ENCODE peak calls at places on chromosomes 11 and 22, in five cellular contexts. B is HCT116, Q is K562, V is GM12878, C is HepG2. O is an unnamed sample.
A peak's percentile ranks its signal among the peaks of the same experiment; 100 is the strongest.

GRCh38 chr22:48096846-48097665 is 1334.6 kb downstream of the TBC1D22A start:
- DNase-seq in B (no peak), Q (no peak), V (no peak), C (no peak), O (no peak)

GRCh38 chr11:40328890-40329617 is 1130.4 kb downstream of the LRRC4C start:
- DNase-seq in B (no peak), Q (no peak), V (no peak), C (peak; percentile 76), O (no peak)

GRCh38 chr22:46861968-46862367 is 99.5 kb downstream of the TBC1D22A start:
- DNase-seq in B (no peak), Q (no peak), V (no peak), C (no peak), O (no peak)

GRCh38 chr11:118060081-118060661 is 16.7 kb upstream of the TMPRSS4 start:
- DNase-seq in B (no peak), Q (no peak), V (no peak), C (no peak), O (no peak)

GRCh38 chr11:1160231-1161101 is 2.7 kb downstream of the MUC5AC start:
- DNase-seq in B (no peak), Q (no peak), V (no peak), C (no peak), O (no peak)

GRCh38 chr11:17906436-17906835 is 106.4 kb downstream of the SERGEF start:
- DNase-seq in B (no peak), Q (peak; percentile 29), V (no peak), C (no peak), O (peak; percentile 73)

GRCh38 chr11:82980292-82980691 is 78.8 kb downstream of the DDIAS start:
- DNase-seq in B (peak; percentile 13), Q (no peak), V (no peak), C (no peak), O (no peak)

GRCh38 chr22:27107824-27108223 is 450.4 kb downstream of the MIAT start:
- DNase-seq in B (peak; percentile 70), Q (no peak), V (no peak), C (peak; percentile 30), O (no peak)

GRCh38 chr11:1970956-1971355 is 23.8 kb downstream of the MRPL23 start:
- DNase-seq in B (no peak), Q (no peak), V (no peak), C (no peak), O (no peak)

GRCh38 chr22:49973018-49973965 is 12.7 kb downstream of the PIM3 start:
- DNase-seq in B (no peak), Q (no peak), V (no peak), C (no peak), O (no peak)

GRCh38 chr11:44766112-44766971 is 39.6 kb downstream of the TSPAN18 start:
- DNase-seq in B (no peak), Q (no peak), V (no peak), C (no peak), O (no peak)

GRCh38 chr11:72771507-72771906 is 19.3 kb upstream of the ARAP1 start:
- DNase-seq in B (no peak), Q (peak; percentile 30), V (no peak), C (no peak), O (no peak)

GRCh38 chr22:35140879-35141745 is 75.2 kb downstream of the ISX start:
- DNase-seq in B (no peak), Q (peak; percentile 38), V (no peak), C (no peak), O (peak; percentile 88)

GRCh38 chr22:48951836-48952235 is 875.8 kb downstream of the BRD1 start:
- DNase-seq in B (no peak), Q (no peak), V (no peak), C (no peak), O (no peak)

GRCh38 chr11:62501432-62501891 is 45.1 kb downstream of the AHNAK start:
- DNase-seq in B (no peak), Q (no peak), V (no peak), C (peak; percentile 72), O (no peak)

GRCh38 chr11:72009156-72009555 is 10.4 kb downstream of the IL18BP start:
- DNase-seq in B (no peak), Q (no peak), V (no peak), C (no peak), O (no peak)

GRCh38 chr22:44025171-44026065 is 1.3 kb downstream of the PARVB start:
- DNase-seq in B (no peak), Q (peak; percentile 47), V (peak; percentile 96), C (no peak), O (no peak)

GRCh38 chr11:8291421-8292350 is 28.0 kb upstream of the LMO1 start:
- DNase-seq in B (no peak), Q (no peak), V (no peak), C (no peak), O (no peak)

GRCh38 chr11:113885897-113886296 is 10.5 kb upstream of the USP28 start:
- DNase-seq in B (no peak), Q (no peak), V (no peak), C (no peak), O (no peak)

GRCh38 chr22:25563757-25564319 is 637 bp upstream of the GRK3 start:
- DNase-seq in B (no peak), Q (no peak), V (no peak), C (peak; percentile 61), O (no peak)

GRCh38 chr11:63931045-63931444 is 7.8 kb upstream of the NAA40 start:
- DNase-seq in B (no peak), Q (no peak), V (no peak), C (no peak), O (no peak)

GRCh38 chr22:45112136-45112879 is 51.4 kb upstream of the NUP50 start:
- DNase-seq in B (no peak), Q (no peak), V (no peak), C (no peak), O (no peak)

GRCh38 chr11:58498464-58498863 is 9.4 kb downstream of the OR5B21 start:
- DNase-seq in B (no peak), Q (no peak), V (no peak), C (no peak), O (no peak)

GRCh38 chr11:95256204-95256819 is 25.3 kb upstream of the SESN3 start:
- DNase-seq in B (no peak), Q (no peak), V (no peak), C (no peak), O (no peak)

GRCh38 chr22:17773606-17774205 is 563 bp downstream of the BID start:
- DNase-seq in B (no peak), Q (peak; percentile 88), V (no peak), C (peak; percentile 35), O (peak; percentile 81)

GRCh38 chr11:93131709-93132108 is 66.1 kb downstream of the SLC36A4 start:
- DNase-seq in B (no peak), Q (no peak), V (no peak), C (peak; percentile 10), O (no peak)

GRCh38 chr11:102518296-102519094 is 12.1 kb downstream of the MMP7 start:
- DNase-seq in B (no peak), Q (peak; percentile 10), V (no peak), C (no peak), O (no peak)

GRCh38 chr11:21675049-21675616 is 517.8 kb upstream of the ANO5 start:
- DNase-seq in B (no peak), Q (no peak), V (no peak), C (no peak), O (no peak)

GRCh38 chr22:38172489-38173155 is 9.0 kb downstream of the PLA2G6 start:
- DNase-seq in B (no peak), Q (no peak), V (no peak), C (peak; percentile 66), O (no peak)

GRCh38 chr11:45362636-45363035 is 76.5 kb upstream of the SYT13 start:
- DNase-seq in B (no peak), Q (no peak), V (no peak), C (no peak), O (no peak)

GRCh38 chr11:131624526-131624925 is 254.1 kb downstream of the NTM start:
- DNase-seq in B (no peak), Q (no peak), V (no peak), C (no peak), O (no peak)

GRCh38 chr11:72920001-72920400 is 105.8 kb downstream of the ATG16L2 start:
- DNase-seq in B (no peak), Q (no peak), V (no peak), C (no peak), O (no peak)

GRCh38 chr11:35295751-35296150 is 123.6 kb downstream of the SLC1A2 start:
- DNase-seq in B (no peak), Q (no peak), V (no peak), C (no peak), O (no peak)

GRCh38 chr11:32794439-32794838 is at the start of gene CCDC73:
- DNase-seq in B (no peak), Q (no peak), V (no peak), C (no peak), O (no peak)

GRCh38 chr11:103953797-103954495 is 82.5 kb upstream of the DDI1 start:
- DNase-seq in B (no peak), Q (no peak), V (no peak), C (no peak), O (no peak)

GRCh38 chr11:100637706-100638105 is 49.4 kb upstream of the ARHGAP42 start:
- DNase-seq in B (no peak), Q (no peak), V (no peak), C (no peak), O (no peak)

DNA sequence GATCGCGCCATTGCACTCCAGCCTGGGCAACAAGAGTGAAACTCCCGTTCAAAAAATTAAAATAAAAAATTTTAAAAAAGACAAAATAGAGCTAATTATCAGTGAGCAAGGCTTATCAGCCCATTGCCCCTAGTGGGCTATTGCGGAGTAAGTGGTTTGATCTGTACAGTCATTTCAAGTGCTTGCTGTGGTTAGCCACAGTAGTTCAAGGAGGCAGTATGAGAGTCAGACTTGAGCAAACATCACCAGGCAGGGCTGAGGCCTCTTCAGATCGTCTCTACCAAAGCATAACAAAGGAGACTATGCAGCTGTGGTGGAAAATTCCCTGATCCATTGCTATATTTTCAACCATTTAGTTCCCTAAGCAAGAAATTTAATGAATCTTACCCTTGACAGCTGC is 4.3 kb upstream of the SBF2 start:
- DNase-seq in B (no peak), Q (no peak), V (peak; percentile 66), C (peak; percentile 42), O (no peak)
- TF ChIP-seq SRF in B (no peak), Q (no peak), V (no peak), C (no peak), O (no peak)

GRCh38 chr11:116255234-116255953 is 517.4 kb downstream of the BUD13 start:
- DNase-seq in B (no peak), Q (no peak), V (no peak), C (no peak), O (no peak)
- TF ChIP-seq SRF in B (no peak), Q (no peak), V (no peak), C (no peak), O (no peak)

GRCh38 chr11:11916981-11917399 is 75.2 kb downstream of the USP47 start:
- DNase-seq in B (no peak), Q (no peak), V (no peak), C (peak; percentile 2), O (no peak)
- TF ChIP-seq SRF in B (no peak), Q (no peak), V (no peak), C (no peak), O (no peak)

GRCh38 chr11:76783901-76784813 is 1.0 kb downstream of the TSKU start:
- DNase-seq in B (peak; percentile 55), Q (peak; percentile 81), V (no peak), C (peak; percentile 79), O (peak; percentile 91)
- TF ChIP-seq SRF in B (no peak), Q (no peak), V (no peak), C (no peak), O (no peak)

O was measured in H1.